ENCODE peak calls at places on chromosomes 2 and 18, in six cellular contexts. One of them, this sample, is unnamed.

GRCh38 chr2:145484443-145485086 is 964.6 kb upstream of the ZEB2 start:
- DNase-seq in trophoblast cell: peak; percentile 1
- DNase-seq in H1: no peak
- DNase-seq in IMR-90: peak; percentile 66
- DNase-seq in H9: no peak
- DNase-seq in neuronal stem cell: no peak
- DNase-seq in this sample: peak; percentile 6

GRCh38 chr2:227607969-227608368 is 6.7 kb downstream of the SCYGR3 start:
- DNase-seq in neuronal stem cell: no peak
- DNase-seq in IMR-90: peak; percentile 27
- DNase-seq in H9: no peak
- DNase-seq in H1: no peak
- DNase-seq in trophoblast cell: no peak
- DNase-seq in this sample: no peak

GRCh38 chr2:43265006-43265770 is 38.8 kb upstream of the ZFP36L2 start:
- DNase-seq in H9: no peak
- DNase-seq in trophoblast cell: peak; percentile 29
- DNase-seq in neuronal stem cell: no peak
- DNase-seq in H1: no peak
- DNase-seq in IMR-90: no peak
- DNase-seq in this sample: peak; percentile 38

GRCh38 chr2:176501652-176502051 is 232.4 kb downstream of the MTX2 start:
- DNase-seq in IMR-90: no peak
- DNase-seq in H1: no peak
- DNase-seq in H9: no peak
- DNase-seq in trophoblast cell: no peak
- DNase-seq in neuronal stem cell: no peak
- DNase-seq in this sample: no peak

GRCh38 chr2:41872646-41873045 is 175.2 kb upstream of the PKDCC start:
- DNase-seq in H1: no peak
- DNase-seq in H9: no peak
- DNase-seq in neuronal stem cell: no peak
- DNase-seq in IMR-90: peak; percentile 37
- DNase-seq in trophoblast cell: no peak
- DNase-seq in this sample: peak; percentile 62

GRCh38 chr2:47129191-47129711 is 25.9 kb downstream of the STPG4 start:
- DNase-seq in H9: peak; percentile 41
- DNase-seq in H1: no peak
- DNase-seq in trophoblast cell: no peak
- DNase-seq in neuronal stem cell: no peak
- DNase-seq in IMR-90: no peak
- DNase-seq in this sample: no peak

GRCh38 chr2:128602699-128603101 is 284.0 kb upstream of the HS6ST1 start:
- DNase-seq in H1: no peak
- DNase-seq in neuronal stem cell: no peak
- DNase-seq in H9: peak; percentile 20
- DNase-seq in IMR-90: no peak
- DNase-seq in trophoblast cell: no peak
- DNase-seq in this sample: no peak

GRCh38 chr2:19580830-19581229 is 222.4 kb upstream of the OSR1 start:
- DNase-seq in H9: no peak
- DNase-seq in trophoblast cell: peak; percentile 91
- DNase-seq in IMR-90: peak; percentile 49
- DNase-seq in H1: no peak
- DNase-seq in neuronal stem cell: no peak
- DNase-seq in this sample: peak; percentile 71

GRCh38 chr2:20106746-20107145 is 55.3 kb upstream of the LAPTM4A start:
- DNase-seq in H1: peak; percentile 21
- DNase-seq in IMR-90: no peak
- DNase-seq in H9: peak; percentile 89
- DNase-seq in neuronal stem cell: peak; percentile 33
- DNase-seq in trophoblast cell: peak; percentile 52
- DNase-seq in this sample: no peak

GRCh38 chr2:23627236-23627990 is 242.4 kb downstream of the KLHL29 start:
- DNase-seq in H9: no peak
- DNase-seq in trophoblast cell: no peak
- DNase-seq in IMR-90: no peak
- DNase-seq in H1: no peak
- DNase-seq in neuronal stem cell: no peak
- DNase-seq in this sample: no peak

GRCh38 chr18:76449110-76449453 is 46.0 kb downstream of the ZNF516 start:
- DNase-seq in IMR-90: no peak
- DNase-seq in H1: no peak
- DNase-seq in H9: peak; percentile 20
- DNase-seq in neuronal stem cell: no peak
- DNase-seq in trophoblast cell: no peak
- DNase-seq in this sample: no peak

GRCh38 chr2:100124746-100125145 is 17.6 kb downstream of the AFF3 start:
- DNase-seq in H9: no peak
- DNase-seq in trophoblast cell: peak; percentile 15
- DNase-seq in neuronal stem cell: no peak
- DNase-seq in H1: no peak
- DNase-seq in IMR-90: no peak
- DNase-seq in this sample: no peak

GRCh38 chr18:80159713-80160636 is 50.9 kb downstream of the ADNP2 start:
- DNase-seq in H1: peak; percentile 39
- DNase-seq in IMR-90: no peak
- DNase-seq in neuronal stem cell: no peak
- DNase-seq in H9: peak; percentile 75
- DNase-seq in trophoblast cell: no peak
- DNase-seq in this sample: no peak

GRCh38 chr2:109722026-109722425 is 72.1 kb upstream of the RGPD5 start:
- DNase-seq in H1: no peak
- DNase-seq in H9: no peak
- DNase-seq in trophoblast cell: no peak
- DNase-seq in IMR-90: no peak
- DNase-seq in neuronal stem cell: no peak
- DNase-seq in this sample: no peak

GRCh38 chr18:22069916-22070315 is 99.5 kb upstream of the GATA6 start:
- DNase-seq in H1: no peak
- DNase-seq in IMR-90: no peak
- DNase-seq in neuronal stem cell: no peak
- DNase-seq in trophoblast cell: no peak
- DNase-seq in H9: no peak
- DNase-seq in this sample: no peak

GRCh38 chr2:231515603-231516002 is 14.6 kb downstream of the NMUR1 start:
- DNase-seq in neuronal stem cell: no peak
- DNase-seq in trophoblast cell: no peak
- DNase-seq in H1: no peak
- DNase-seq in H9: no peak
- DNase-seq in IMR-90: no peak
- DNase-seq in this sample: no peak

GRCh38 chr2:45812039-45812500 is 160.6 kb downstream of the PRKCE start:
- DNase-seq in H9: no peak
- DNase-seq in H1: no peak
- DNase-seq in trophoblast cell: peak; percentile 23
- DNase-seq in neuronal stem cell: no peak
- DNase-seq in IMR-90: peak; percentile 86
- DNase-seq in this sample: peak; percentile 31

GRCh38 chr2:64931536-64932326 is 57.5 kb upstream of the SLC1A4 start:
- DNase-seq in H1: no peak
- DNase-seq in IMR-90: no peak
- DNase-seq in trophoblast cell: peak; percentile 71
- DNase-seq in neuronal stem cell: no peak
- DNase-seq in H9: no peak
- DNase-seq in this sample: no peak

GRCh38 chr2:169200756-169201155 is 131.4 kb downstream of the DHRS9 start:
- DNase-seq in trophoblast cell: no peak
- DNase-seq in H1: no peak
- DNase-seq in IMR-90: no peak
- DNase-seq in neuronal stem cell: no peak
- DNase-seq in H9: no peak
- DNase-seq in this sample: no peak

GRCh38 chr2:113160962-113161361 is 12.8 kb upstream of the PSD4 start:
- DNase-seq in H1: no peak
- DNase-seq in H9: no peak
- DNase-seq in trophoblast cell: no peak
- DNase-seq in IMR-90: no peak
- DNase-seq in neuronal stem cell: no peak
- DNase-seq in this sample: no peak

GRCh38 chr2:47360937-47361336 is 42.0 kb upstream of the MSH2 start:
- DNase-seq in trophoblast cell: no peak
- DNase-seq in H9: no peak
- DNase-seq in IMR-90: peak; percentile 92
- DNase-seq in neuronal stem cell: no peak
- DNase-seq in H1: no peak
- DNase-seq in this sample: peak; percentile 61

GRCh38 chr2:46275995-46276394 is 21.2 kb upstream of the EPAS1 start:
- DNase-seq in neuronal stem cell: no peak
- DNase-seq in H1: no peak
- DNase-seq in trophoblast cell: no peak
- DNase-seq in H9: peak; percentile 85
- DNase-seq in IMR-90: no peak
- DNase-seq in this sample: no peak

GRCh38 chr2:239196474-239197021 is 204.3 kb downstream of the HDAC4 start:
- DNase-seq in IMR-90: no peak
- DNase-seq in H1: no peak
- DNase-seq in trophoblast cell: no peak
- DNase-seq in H9: peak; percentile 23
- DNase-seq in neuronal stem cell: no peak
- DNase-seq in this sample: no peak

GRCh38 chr2:16216555-16216938 is 276.2 kb downstream of the MYCN start:
- DNase-seq in H9: no peak
- DNase-seq in IMR-90: no peak
- DNase-seq in trophoblast cell: no peak
- DNase-seq in H1: no peak
- DNase-seq in neuronal stem cell: no peak
- DNase-seq in this sample: no peak

GRCh38 chr2:16214861-16215260 is 274.5 kb downstream of the MYCN start:
- DNase-seq in H1: no peak
- DNase-seq in neuronal stem cell: no peak
- DNase-seq in H9: no peak
- DNase-seq in IMR-90: no peak
- DNase-seq in trophoblast cell: peak; percentile 69
- DNase-seq in this sample: no peak

GRCh38 chr2:16212321-16212720 is 272.0 kb downstream of the MYCN start:
- DNase-seq in IMR-90: no peak
- DNase-seq in H9: no peak
- DNase-seq in neuronal stem cell: no peak
- DNase-seq in trophoblast cell: no peak
- DNase-seq in H1: no peak
- DNase-seq in this sample: no peak

GRCh38 chr2:16215892-16216554 is 275.7 kb downstream of the MYCN start:
- DNase-seq in neuronal stem cell: no peak
- DNase-seq in trophoblast cell: no peak
- DNase-seq in H9: no peak
- DNase-seq in IMR-90: no peak
- DNase-seq in H1: no peak
- DNase-seq in this sample: no peak

GRCh38 chr2:16214391-16214790 is 274.0 kb downstream of the MYCN start:
- DNase-seq in IMR-90: no peak
- DNase-seq in H1: no peak
- DNase-seq in neuronal stem cell: no peak
- DNase-seq in trophoblast cell: no peak
- DNase-seq in H9: no peak
- DNase-seq in this sample: no peak
- H4K91ac ChIP-seq in IMR-90: no peak overlapping the region
- H4K91ac ChIP-seq in H1: no peak overlapping the region
- H4K91ac ChIP-seq in neuronal stem cell: no peak overlapping the region
- H4K91ac ChIP-seq in trophoblast cell: no peak overlapping the region
- H4K91ac ChIP-seq in H9: no peak overlapping the region
- H4K91ac ChIP-seq in this sample: no peak overlapping the region

GRCh38 chr2:105390454-105390853 is 8.4 kb downstream of the FHL2 start:
- DNase-seq in trophoblast cell: no peak
- DNase-seq in H9: no peak
- DNase-seq in IMR-90: no peak
- DNase-seq in H1: no peak
- DNase-seq in neuronal stem cell: no peak
- DNase-seq in this sample: no peak

GRCh38 chr2:105391763-105392662 is 6.8 kb downstream of the FHL2 start:
- DNase-seq in neuronal stem cell: no peak
- DNase-seq in H9: no peak
- DNase-seq in H1: no peak
- DNase-seq in trophoblast cell: peak; percentile 21
- DNase-seq in IMR-90: no peak
- DNase-seq in this sample: no peak

GRCh38 chr2:105391058-105391627 is 7.7 kb downstream of the FHL2 start:
- DNase-seq in H1: no peak
- DNase-seq in trophoblast cell: peak; percentile 97
- DNase-seq in H9: no peak
- DNase-seq in IMR-90: peak; percentile 84
- DNase-seq in neuronal stem cell: no peak
- DNase-seq in this sample: peak; percentile 54

GRCh38 chr2:105387225-105387624 is 11.6 kb downstream of the FHL2 start:
- DNase-seq in neuronal stem cell: no peak
- DNase-seq in IMR-90: no peak
- DNase-seq in trophoblast cell: peak; percentile 95
- DNase-seq in H1: no peak
- DNase-seq in H9: no peak
- DNase-seq in this sample: no peak

DNA sequence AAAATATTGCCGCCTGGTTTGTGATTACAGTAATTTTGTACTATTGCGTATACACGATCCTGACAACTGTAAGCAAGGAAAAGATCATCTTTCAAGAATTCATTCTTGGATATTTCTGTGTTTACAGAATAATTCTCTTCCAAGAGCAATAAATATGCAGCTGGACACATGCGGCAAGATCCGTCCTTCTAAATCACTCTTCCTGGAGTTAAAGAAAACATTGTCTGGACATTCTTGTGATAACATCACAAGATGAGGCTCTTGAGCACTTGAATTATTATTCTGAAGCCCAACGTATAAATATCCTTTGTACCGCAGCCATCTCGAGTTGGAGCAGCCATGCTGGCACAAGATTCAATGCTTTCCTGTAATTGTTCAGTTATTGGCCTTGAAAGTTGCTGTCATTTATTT is 9.9 kb downstream of the FHL2 start:
- DNase-seq in H9: no peak
- DNase-seq in neuronal stem cell: no peak
- DNase-seq in IMR-90: peak; percentile 98
- DNase-seq in H1: no peak
- DNase-seq in trophoblast cell: peak; percentile 67
- DNase-seq in this sample: peak; percentile 88
- H3K27ac ChIP-seq in H9: no peak overlapping the region
- H3K27ac ChIP-seq in neuronal stem cell: no peak overlapping the region
- H3K27ac ChIP-seq in IMR-90: peak overlapping the region; percentile 99
- H3K27ac ChIP-seq in H1: no peak overlapping the region
- H3K27ac ChIP-seq in trophoblast cell: no peak overlapping the region
- H3K27ac ChIP-seq in this sample: peak overlapping the region; percentile 93

GRCh38 chr2:84732897-84733778 is 147.7 kb downstream of the TRABD2A start:
- DNase-seq in H1: no peak
- DNase-seq in H9: no peak
- DNase-seq in neuronal stem cell: no peak
- DNase-seq in trophoblast cell: no peak
- DNase-seq in IMR-90: no peak
- DNase-seq in this sample: no peak
- H4K91ac ChIP-seq in H1: no peak overlapping the region
- H4K91ac ChIP-seq in H9: no peak overlapping the region
- H4K91ac ChIP-seq in neuronal stem cell: no peak overlapping the region
- H4K91ac ChIP-seq in trophoblast cell: no peak overlapping the region
- H4K91ac ChIP-seq in IMR-90: no peak overlapping the region
- H4K91ac ChIP-seq in this sample: no peak overlapping the region

DNA sequence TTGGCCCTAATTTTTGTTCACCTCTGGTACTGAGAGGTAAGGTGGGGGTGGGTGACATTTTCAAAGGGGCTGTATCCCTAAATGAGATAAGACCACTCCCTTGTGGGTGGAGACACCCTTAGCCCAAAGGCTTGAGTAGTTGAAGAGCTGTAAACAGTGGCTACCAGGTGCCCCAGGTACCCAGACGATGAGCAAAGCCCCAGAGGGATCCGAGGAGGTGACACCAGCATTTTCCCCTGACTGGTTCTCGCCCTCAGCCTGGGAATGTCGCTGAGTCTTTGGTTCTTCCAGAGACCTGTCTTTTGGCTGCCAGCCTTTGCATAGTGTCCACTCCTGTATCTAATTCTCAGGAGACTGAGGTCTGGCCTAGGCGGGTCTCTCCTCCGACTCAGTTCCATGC is 36.5 kb downstream of the RRM2 start:
- DNase-seq in neuronal stem cell: no peak
- DNase-seq in IMR-90: no peak
- DNase-seq in trophoblast cell: no peak
- DNase-seq in H9: no peak
- DNase-seq in H1: no peak
- DNase-seq in this sample: no peak
- H3K27ac ChIP-seq in neuronal stem cell: no peak overlapping the region
- H3K27ac ChIP-seq in IMR-90: no peak overlapping the region
- H3K27ac ChIP-seq in trophoblast cell: no peak overlapping the region
- H3K27ac ChIP-seq in H9: no peak overlapping the region
- H3K27ac ChIP-seq in H1: no peak overlapping the region
- H3K27ac ChIP-seq in this sample: no peak overlapping the region

This sample was measured in mesenchymal stem cell.